ENCODE peak calls at places on chromosomes 7 and 10, in eight cellular contexts. K is effector memory CD4-positive, alpha-beta T cell; V is neuronal stem cell; F is caudate nucleus; U is SK-N-SH; O is lower lobe of right lung; E is psoas muscle; R is HCT116. W is an unnamed sample.
A peak's percentile ranks its signal among the peaks of the same experiment; 100 is the strongest.

GRCh38 chr10:100747061-100747825 is 1.9 kb downstream of the PAX2 start:
- DNase-seq in K (no peak), V (no peak), F (no peak), U (no peak), O (no peak), E (no peak), R (no peak), W (no peak)

GRCh38 chr7:142301923-142302550 is 44.2 kb upstream of the PRSS58 start:
- DNase-seq in K (no peak), V (no peak), F (no peak), U (peak; percentile 22), O (no peak), E (no peak), R (peak; percentile 22), W (no peak)

GRCh38 chr7:104137971-104138370 is 69.8 kb downstream of the ORC5 start:
- DNase-seq in K (no peak), V (peak; percentile 23), F (no peak), U (no peak), O (no peak), E (no peak), R (no peak), W (no peak)

GRCh38 chr10:126063353-126063791 is 167.0 kb downstream of the FANK1 start:
- DNase-seq in K (no peak), V (no peak), F (no peak), U (no peak), O (no peak), E (no peak), R (peak; percentile 19), W (no peak)

GRCh38 chr10:33208166-33208565 is 126.3 kb downstream of the NRP1 start:
- DNase-seq in K (no peak), V (no peak), F (no peak), U (no peak), O (no peak), E (no peak), R (no peak), W (no peak)

GRCh38 chr7:7017707-7018265 is 164.6 kb upstream of the C1GALT1 start:
- DNase-seq in K (no peak), V (no peak), F (no peak), U (no peak), O (no peak), E (no peak), R (no peak), W (peak; percentile 54)

GRCh38 chr10:112752268-112752667 is 197.8 kb upstream of the TCF7L2 start:
- DNase-seq in K (no peak), V (no peak), F (no peak), U (no peak), O (no peak), E (no peak), R (no peak), W (no peak)

GRCh38 chr10:124990671-124991625 is 49.0 kb downstream of the ZRANB1 start:
- DNase-seq in K (no peak), V (no peak), F (no peak), U (no peak), O (no peak), E (peak; percentile 83), R (no peak), W (no peak)

GRCh38 chr7:124101173-124101768 is 68.4 kb upstream of the TMEM229A start:
- DNase-seq in K (no peak), V (peak; percentile 17), F (no peak), U (peak; percentile 33), O (no peak), E (no peak), R (peak; percentile 28), W (no peak)

GRCh38 chr10:6431861-6432260 is 148.2 kb downstream of the PRKCQ start:
- DNase-seq in K (no peak), V (no peak), F (no peak), U (no peak), O (no peak), E (no peak), R (no peak), W (no peak)

GRCh38 chr7:34315032-34315431 is 343.0 kb upstream of the NPSR1 start:
- DNase-seq in K (no peak), V (no peak), F (no peak), U (no peak), O (no peak), E (no peak), R (no peak), W (no peak)

DNA sequence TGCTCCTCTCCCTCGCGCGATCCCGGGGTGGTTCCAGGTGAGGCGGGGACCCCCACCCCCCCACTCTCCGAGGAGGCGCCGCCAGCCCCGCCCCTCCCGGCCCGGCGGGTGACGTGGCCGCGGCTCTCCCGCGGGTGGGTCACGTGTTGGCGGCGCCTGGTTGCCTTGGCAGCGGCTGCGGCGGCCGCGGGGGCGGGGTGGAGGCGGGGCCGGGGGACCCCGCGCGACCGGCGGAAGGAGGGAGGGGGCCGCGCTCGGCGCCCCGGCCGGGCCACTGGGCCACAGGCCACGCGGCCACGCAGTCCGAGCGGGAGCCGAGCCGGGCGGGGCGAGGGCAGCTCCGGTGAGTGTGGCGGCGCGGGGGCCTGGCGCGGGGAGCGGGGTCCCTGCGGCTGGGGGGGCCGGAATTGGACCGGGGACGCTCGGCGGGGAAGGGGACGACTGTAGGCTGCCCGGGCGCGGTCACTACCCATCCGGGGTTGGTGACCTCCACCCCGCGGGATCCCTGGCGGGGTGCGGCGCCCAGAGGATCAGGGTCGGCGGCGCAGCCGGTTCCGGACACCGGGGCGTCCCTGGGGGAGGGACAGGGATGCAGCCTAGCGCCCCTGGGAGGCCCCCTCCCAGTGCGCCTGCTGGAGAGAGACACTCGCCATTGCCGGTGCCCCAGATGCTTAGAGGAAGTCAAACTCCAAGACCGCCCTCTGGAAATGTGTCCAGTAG is at the start of gene ORAI2:
- DNase-seq in K (peak; percentile 83), V (peak; percentile 69), F (peak; percentile 30), U (peak; percentile 100), O (peak; percentile 89), E (peak; percentile 86), R (no peak), W (no peak)
- H3K27ac ChIP-seq in K (peak within 1 kb of the TSS; percentile 95), V (peak within 1 kb of the TSS; percentile 35), F (peak within 1 kb of the TSS; percentile 91), U (peak within 1 kb of the TSS; percentile 60), O (peak within 1 kb of the TSS; percentile 83), E (no peak within 1 kb of the TSS), R (peak within 1 kb of the TSS; percentile 52), W (peak within 1 kb of the TSS; percentile 76)

GRCh38 chr10:108785011-108785410 is 1138.3 kb downstream of the XPNPEP1 start:
- DNase-seq in K (no peak), V (no peak), F (no peak), U (no peak), O (no peak), E (no peak), R (no peak), W (no peak)

GRCh38 chr10:108784534-108784933 is 1138.8 kb downstream of the XPNPEP1 start:
- DNase-seq in K (no peak), V (no peak), F (no peak), U (no peak), O (no peak), E (no peak), R (no peak), W (no peak)

GRCh38 chr10:108787932-108788331 is 1135.4 kb downstream of the XPNPEP1 start:
- DNase-seq in K (no peak), V (no peak), F (no peak), U (no peak), O (no peak), E (no peak), R (no peak), W (no peak)

GRCh38 chr10:108782411-108782810 is 1140.9 kb downstream of the XPNPEP1 start:
- DNase-seq in K (no peak), V (no peak), F (no peak), U (no peak), O (no peak), E (no peak), R (no peak), W (no peak)

DNA sequence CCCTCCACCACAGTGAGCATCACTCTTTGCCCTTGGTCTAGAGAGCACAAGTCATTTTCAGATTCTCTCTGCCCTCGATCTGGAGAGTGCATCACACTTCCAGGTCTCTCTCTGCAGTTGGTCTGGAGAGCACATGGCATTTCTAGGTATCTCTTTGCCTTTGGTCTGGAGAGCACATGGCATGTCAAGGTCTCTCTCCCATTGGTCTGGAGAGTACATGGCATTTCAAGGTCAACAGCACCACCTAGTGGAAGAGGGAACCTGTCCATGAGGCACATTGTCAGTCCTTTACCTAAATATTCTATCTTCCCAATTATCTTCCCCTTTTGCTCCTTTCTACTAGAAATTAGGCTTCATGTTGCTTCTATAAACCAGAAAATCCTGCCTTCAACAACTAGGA is 1139.4 kb downstream of the XPNPEP1 start:
- DNase-seq in K (no peak), V (peak; percentile 5), F (no peak), U (peak; percentile 1), O (no peak), E (no peak), R (peak; percentile 39), W (no peak)
- H3K27ac ChIP-seq in K (no peak overlapping the region), V (no peak overlapping the region), F (no peak overlapping the region), U (no peak overlapping the region), O (no peak overlapping the region), E (no peak overlapping the region), R (no peak overlapping the region), W (no peak overlapping the region)

DNA sequence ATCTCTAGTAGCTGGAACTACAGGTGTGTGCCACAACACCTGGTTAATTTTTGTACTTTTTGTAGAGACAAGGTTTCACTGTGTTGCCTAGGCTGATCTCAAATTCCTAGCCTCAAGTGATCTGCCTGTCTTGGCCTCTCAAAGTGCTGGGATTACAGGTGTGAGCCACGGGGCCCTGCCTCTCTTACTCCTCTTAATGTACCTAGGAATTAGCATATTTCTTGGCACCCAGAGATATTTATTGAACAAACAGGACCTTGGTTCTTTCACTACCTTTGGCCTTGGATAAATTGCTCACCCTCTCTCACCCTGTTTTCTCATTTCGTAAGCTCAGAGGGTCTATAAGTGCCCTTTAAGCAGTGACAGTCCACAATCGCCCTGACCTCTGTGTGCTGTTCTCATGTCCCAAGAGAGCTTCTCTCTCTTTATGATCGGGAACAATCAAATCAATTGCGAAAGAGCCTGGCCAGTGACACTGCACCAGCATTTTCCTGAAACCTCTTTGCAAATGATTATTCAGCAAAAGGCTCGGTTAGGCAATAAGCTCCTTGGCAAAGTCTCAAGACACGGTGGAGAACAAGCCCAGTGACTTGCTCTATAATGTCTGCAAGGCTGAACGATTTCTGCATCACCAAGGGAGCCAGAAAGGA is 117.7 kb downstream of the APBB1IP start:
- DNase-seq in K (no peak), V (no peak), F (no peak), U (no peak), O (peak; percentile 64), E (peak; percentile 74), R (no peak), W (peak; percentile 29)
- H3K27ac ChIP-seq in K (no peak overlapping the region), V (no peak overlapping the region), F (peak overlapping the region; percentile 47), U (no peak overlapping the region), O (peak overlapping the region; percentile 41), E (no peak overlapping the region), R (no peak overlapping the region), W (no peak overlapping the region)

GRCh38 chr7:2295936-2296620 is 18.2 kb downstream of the SNX8 start:
- DNase-seq in K (no peak), V (no peak), F (no peak), U (no peak), O (no peak), E (no peak), R (no peak), W (no peak)

GRCh38 chr7:2301510-2301860 is 12.8 kb downstream of the SNX8 start:
- DNase-seq in K (no peak), V (no peak), F (no peak), U (no peak), O (no peak), E (no peak), R (no peak), W (no peak)

GRCh38 chr7:2296830-2297229 is 17.4 kb downstream of the SNX8 start:
- DNase-seq in K (no peak), V (no peak), F (no peak), U (no peak), O (no peak), E (no peak), R (no peak), W (no peak)

GRCh38 chr7:2299131-2299829 is 15.0 kb downstream of the SNX8 start:
- DNase-seq in K (no peak), V (no peak), F (no peak), U (no peak), O (peak; percentile 77), E (no peak), R (no peak), W (no peak)

GRCh38 chr7:2299853-2300512 is 14.3 kb downstream of the SNX8 start:
- DNase-seq in K (no peak), V (no peak), F (no peak), U (peak; percentile 2), O (no peak), E (no peak), R (no peak), W (no peak)
- H3K27ac ChIP-seq in K (no peak overlapping the region), V (no peak overlapping the region), F (no peak overlapping the region), U (no peak overlapping the region), O (peak overlapping the region; percentile 58), E (no peak overlapping the region), R (no peak overlapping the region), W (no peak overlapping the region)